ENCODE peak calls at places on chromosomes 4 and X, in seven cellular contexts. A, Y, I, Q, U, H and M are unnamed samples.
A peak's percentile ranks its signal among the peaks of the same experiment; 100 is the strongest.

GRCh38 chr4:127240721-127241120 is 392.0 kb upstream of the INTU start:
- DNase-seq in A (no peak), Y (no peak), H (no peak), Q (peak; percentile 61), U (no peak), I (no peak), M (no peak)

GRCh38 chrX:15749642-15750610 is 11.9 kb downstream of the CA5B start:
- DNase-seq in U (no peak), Y (no peak), Q (peak; percentile 23), I (no peak), A (no peak), H (no peak), M (no peak)

GRCh38 chr4:109032676-109033075 is 269.8 kb downstream of the COL25A1 start:
- DNase-seq in Y (no peak), H (no peak), U (no peak), I (no peak), A (no peak), Q (no peak), M (no peak)

GRCh38 chr4:96879527-96879926 is 1039.6 kb downstream of the PDHA2 start:
- DNase-seq in Y (no peak), H (no peak), I (no peak), U (no peak), A (no peak), Q (no peak), M (no peak)

GRCh38 chrX:1281511-1281910 is 12.9 kb downstream of the CSF2RA start:
- DNase-seq in I (peak; percentile 70), Q (peak; percentile 6), U (no peak), H (no peak), A (no peak), Y (no peak), M (no peak)

GRCh38 chr4:68773699-68774098 is 42.1 kb upstream of the UGT2B10 start:
- DNase-seq in Q (no peak), A (no peak), H (no peak), U (no peak), I (no peak), Y (no peak), M (no peak)

GRCh38 chr4:28523791-28524190 is 1663.2 kb downstream of the STIM2 start:
- DNase-seq in U (no peak), A (no peak), Y (no peak), H (no peak), Q (no peak), I (no peak), M (no peak)

GRCh38 chrX:70525733-70526132 is 81.1 kb downstream of the DLG3 start:
- DNase-seq in H (no peak), Q (no peak), Y (no peak), A (no peak), I (no peak), U (no peak), M (no peak)

GRCh38 chrX:9510366-9510765 is 45.5 kb downstream of the TBL1X start:
- DNase-seq in A (no peak), H (no peak), Q (no peak), U (no peak), I (no peak), Y (no peak), M (no peak)

GRCh38 chrX:103309860-103310591 is 764 bp downstream of the BEX2 start:
- DNase-seq in H (no peak), I (no peak), Q (no peak), U (no peak), Y (no peak), A (peak; percentile 10), M (no peak)

GRCh38 chr4:40305329-40306193 is 29.6 kb upstream of the CHRNA9 start:
- DNase-seq in H (no peak), I (no peak), A (no peak), Y (peak; percentile 39), U (no peak), Q (no peak), M (no peak)

GRCh38 chrX:37998586-37999267 is 7.6 kb upstream of the SYTL5 start:
- DNase-seq in H (no peak), I (no peak), A (no peak), U (no peak), Y (no peak), Q (peak; percentile 82), M (peak; percentile 59)

GRCh38 chrX:103688949-103689348 is 2.5 kb upstream of the MORF4L2 start:
- DNase-seq in U (no peak), A (no peak), I (no peak), Y (no peak), Q (peak; percentile 45), H (no peak), M (no peak)

GRCh38 chr4:153084939-153085630 is 119.2 kb upstream of the TRIM2 start:
- DNase-seq in A (peak; percentile 92), Y (peak; percentile 92), I (peak; percentile 9), H (peak; percentile 85), U (peak; percentile 73), Q (peak; percentile 60), M (peak; percentile 94)

GRCh38 chr4:155025762-155026457 is 182.5 kb upstream of the NPY2R start:
- DNase-seq in A (peak; percentile 81), Q (peak; percentile 25), H (peak; percentile 64), I (no peak), U (no peak), Y (no peak), M (no peak)

GRCh38 chr4:12179264-12179616 is 750.5 kb upstream of the HS3ST1 start:
- DNase-seq in A (no peak), U (no peak), I (no peak), H (peak; percentile 40), Q (no peak), Y (no peak), M (no peak)

GRCh38 chr4:15682340-15682725 is 706 bp downstream of the FAM200B start:
- DNase-seq in H (no peak), Q (peak; percentile 32), I (no peak), U (no peak), Y (no peak), A (no peak), M (peak; percentile 70)

GRCh38 chr4:76003015-76003414 is 4.3 kb downstream of the CXCL9 start:
- DNase-seq in Q (peak; percentile 51), Y (no peak), H (no peak), U (no peak), A (no peak), I (no peak), M (no peak)

GRCh38 chr4:90979551-90979950 is 852.4 kb downstream of the CCSER1 start:
- DNase-seq in A (no peak), Y (no peak), H (no peak), I (no peak), U (no peak), Q (no peak), M (no peak)

GRCh38 chr4:140856692-140857091 is 100.5 kb upstream of the TBC1D9 start:
- DNase-seq in A (no peak), Y (no peak), Q (peak; percentile 74), U (no peak), H (peak; percentile 25), I (no peak), M (peak; percentile 44)